ENCODE peak calls at places on chromosomes 7 and 10, in five cellular contexts. One of them, this sample, is unnamed.
A peak's percentile ranks its signal among the peaks of the same experiment; 100 is the strongest.

GRCh38 chr7:158121441-158122045 is 466.1 kb downstream of the PTPRN2 start:
- DNase-seq in GM23338: no peak
- DNase-seq in H1: no peak
- DNase-seq in mesothelial cell of epicardium: no peak
- DNase-seq in GM20000: no peak
- DNase-seq in this sample: no peak

GRCh38 chr7:32154797-32155196 is 84.6 kb upstream of the PDE1C start:
- DNase-seq in GM20000: no peak
- DNase-seq in mesothelial cell of epicardium: no peak
- DNase-seq in H1: no peak
- DNase-seq in GM23338: no peak
- DNase-seq in this sample: no peak

GRCh38 chr7:37320140-37320839 is 128.4 kb downstream of the ELMO1 start:
- DNase-seq in GM20000: no peak
- DNase-seq in GM23338: no peak
- DNase-seq in mesothelial cell of epicardium: no peak
- DNase-seq in H1: no peak
- DNase-seq in this sample: no peak

GRCh38 chr10:76991571-76991970 is 646.0 kb downstream of the KCNMA1 start:
- DNase-seq in GM23338: no peak
- DNase-seq in H1: no peak
- DNase-seq in GM20000: no peak
- DNase-seq in mesothelial cell of epicardium: no peak
- DNase-seq in this sample: no peak

GRCh38 chr10:24642921-24643678 is 80.6 kb downstream of the ARHGAP21 start:
- DNase-seq in GM23338: peak; percentile 63
- DNase-seq in mesothelial cell of epicardium: no peak
- DNase-seq in H1: no peak
- DNase-seq in GM20000: peak; percentile 39
- DNase-seq in this sample: no peak

GRCh38 chr7:46534593-46535271 is 613.7 kb upstream of the IGFBP3 start:
- DNase-seq in GM20000: no peak
- DNase-seq in H1: peak; percentile 60
- DNase-seq in GM23338: peak; percentile 41
- DNase-seq in mesothelial cell of epicardium: no peak
- DNase-seq in this sample: no peak

GRCh38 chr7:125130173-125130572 is 200.5 kb upstream of the POT1 start:
- DNase-seq in GM20000: no peak
- DNase-seq in H1: no peak
- DNase-seq in mesothelial cell of epicardium: no peak
- DNase-seq in GM23338: no peak
- DNase-seq in this sample: no peak

GRCh38 chr10:43857206-43857952 is 208.7 kb upstream of the ZNF32 start:
- DNase-seq in H1: peak; percentile 19
- DNase-seq in GM20000: no peak
- DNase-seq in mesothelial cell of epicardium: no peak
- DNase-seq in GM23338: no peak
- DNase-seq in this sample: no peak

GRCh38 chr10:102245101-102245931 is at the start of gene GBF1:
- DNase-seq in H1: peak; percentile 88
- DNase-seq in mesothelial cell of epicardium: peak; percentile 75
- DNase-seq in GM20000: peak; percentile 96
- DNase-seq in GM23338: peak; percentile 100
- DNase-seq in this sample: peak; percentile 82

GRCh38 chr7:2649139-2649838 is 17.5 kb downstream of the TTYH3 start:
- DNase-seq in mesothelial cell of epicardium: no peak
- DNase-seq in GM23338: no peak
- DNase-seq in H1: no peak
- DNase-seq in GM20000: no peak
- DNase-seq in this sample: no peak

GRCh38 chr7:155190608-155191536 is 106.8 kb upstream of the INSIG1 start:
- DNase-seq in GM20000: peak; percentile 77
- DNase-seq in mesothelial cell of epicardium: peak; percentile 57
- DNase-seq in GM23338: peak; percentile 79
- DNase-seq in H1: peak; percentile 95
- DNase-seq in this sample: peak; percentile 69

GRCh38 chr10:95430231-95430951 is 130.8 kb downstream of the SORBS1 start:
- DNase-seq in H1: peak; percentile 61
- DNase-seq in GM20000: peak; percentile 78
- DNase-seq in mesothelial cell of epicardium: no peak
- DNase-seq in GM23338: peak; percentile 82
- DNase-seq in this sample: no peak

GRCh38 chr10:86349474-86349873 is 17.1 kb downstream of the GRID1 start:
- DNase-seq in mesothelial cell of epicardium: no peak
- DNase-seq in H1: peak; percentile 63
- DNase-seq in GM23338: peak; percentile 89
- DNase-seq in GM20000: no peak
- DNase-seq in this sample: no peak

GRCh38 chr7:24732646-24733413 is 24.4 kb downstream of the GSDME start:
- DNase-seq in H1: no peak
- DNase-seq in mesothelial cell of epicardium: no peak
- DNase-seq in GM20000: no peak
- DNase-seq in GM23338: no peak
- DNase-seq in this sample: no peak

GRCh38 chr10:91768123-91768522 is 30.1 kb upstream of the TNKS2 start:
- DNase-seq in mesothelial cell of epicardium: no peak
- DNase-seq in GM20000: no peak
- DNase-seq in GM23338: no peak
- DNase-seq in H1: no peak
- DNase-seq in this sample: no peak

GRCh38 chr10:93357680-93358079 is 124.5 kb downstream of the MYOF start:
- DNase-seq in GM23338: peak; percentile 85
- DNase-seq in mesothelial cell of epicardium: no peak
- DNase-seq in GM20000: peak; percentile 39
- DNase-seq in H1: no peak
- DNase-seq in this sample: no peak

GRCh38 chr10:11846542-11846941 is 23.4 kb downstream of the PROSER2 start:
- DNase-seq in GM20000: no peak
- DNase-seq in mesothelial cell of epicardium: no peak
- DNase-seq in H1: no peak
- DNase-seq in GM23338: no peak
- DNase-seq in this sample: no peak

GRCh38 chr7:76428868-76429805 is 4.4 kb downstream of the ZP3 start:
- DNase-seq in H1: no peak
- DNase-seq in mesothelial cell of epicardium: no peak
- DNase-seq in GM23338: no peak
- DNase-seq in GM20000: no peak
- DNase-seq in this sample: no peak

GRCh38 chr10:95675403-95676116 is 18.2 kb downstream of the TCTN3 start:
- DNase-seq in GM23338: peak; percentile 6
- DNase-seq in GM20000: no peak
- DNase-seq in H1: no peak
- DNase-seq in mesothelial cell of epicardium: no peak
- DNase-seq in this sample: no peak

GRCh38 chr7:66050337-66050957 is 25.2 kb upstream of the ASL start:
- DNase-seq in mesothelial cell of epicardium: no peak
- DNase-seq in GM23338: no peak
- DNase-seq in H1: no peak
- DNase-seq in GM20000: no peak
- DNase-seq in this sample: no peak

GRCh38 chr10:47241256-47241655 is 58.7 kb upstream of the GDF10 start:
- DNase-seq in H1: peak; percentile 39
- DNase-seq in GM23338: peak; percentile 38
- DNase-seq in GM20000: no peak
- DNase-seq in mesothelial cell of epicardium: no peak
- DNase-seq in this sample: no peak

GRCh38 chr7:151343516-151343915 is 1.9 kb downstream of the NUB1 start:
- DNase-seq in GM23338: no peak
- DNase-seq in mesothelial cell of epicardium: no peak
- DNase-seq in H1: peak; percentile 28
- DNase-seq in GM20000: no peak
- DNase-seq in this sample: no peak

GRCh38 chr10:6097063-6097462 is 8.2 kb downstream of the RBM17 start:
- DNase-seq in GM20000: no peak
- DNase-seq in H1: no peak
- DNase-seq in mesothelial cell of epicardium: no peak
- DNase-seq in GM23338: peak; percentile 67
- DNase-seq in this sample: no peak
- TF ChIP-seq CTCF in GM20000: no peak
- TF ChIP-seq CTCF in H1: no peak
- TF ChIP-seq CTCF in mesothelial cell of epicardium: no peak
- TF ChIP-seq CTCF in GM23338: no peak
- TF ChIP-seq CTCF in this sample: no peak

GRCh38 chr10:69965919-69966662 is 86.6 kb upstream of the MACROH2A2 start:
- DNase-seq in mesothelial cell of epicardium: no peak
- DNase-seq in GM23338: no peak
- DNase-seq in GM20000: no peak
- DNase-seq in H1: peak; percentile 38
- DNase-seq in this sample: no peak
- TF ChIP-seq CTCF in mesothelial cell of epicardium: no peak
- TF ChIP-seq CTCF in GM23338: no peak
- TF ChIP-seq CTCF in GM20000: no peak
- TF ChIP-seq CTCF in H1: no peak
- TF ChIP-seq CTCF in this sample: no peak

DNA sequence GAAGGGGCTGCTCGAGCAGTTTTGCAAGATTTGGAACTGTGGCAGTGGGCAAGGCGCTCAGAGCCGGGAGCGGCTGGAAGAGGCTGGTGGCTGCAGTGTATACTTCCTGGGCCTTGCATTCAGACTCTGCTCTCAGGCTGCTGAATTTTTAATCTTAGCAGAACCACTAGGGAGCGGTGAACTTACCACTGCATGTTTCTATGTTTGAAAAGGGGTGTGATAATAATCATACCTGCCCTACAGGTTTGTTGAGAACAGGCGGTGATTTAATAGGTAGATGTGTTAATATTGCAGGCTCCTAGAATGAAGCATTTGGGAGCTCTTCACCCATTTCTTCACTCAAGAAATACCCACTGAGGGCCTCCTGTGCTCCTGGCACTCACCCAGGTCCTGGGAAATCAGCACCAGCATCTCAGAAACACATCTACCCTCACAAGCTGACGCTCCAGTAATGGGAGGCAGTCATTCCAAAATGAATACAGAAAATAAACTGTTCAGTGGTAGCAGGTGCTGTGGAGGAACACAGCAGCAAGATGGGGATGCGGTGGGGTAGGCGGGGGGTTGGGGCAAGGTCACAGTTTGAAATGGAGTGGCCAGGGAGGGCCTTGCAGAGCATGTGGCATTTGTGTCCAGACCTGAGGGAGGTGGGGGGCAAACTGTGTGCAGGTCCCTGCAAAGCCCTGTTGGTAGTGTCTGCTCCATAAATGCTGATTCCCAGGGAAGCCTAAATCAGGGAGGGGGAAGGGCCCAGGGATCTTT is 41.0 kb downstream of the VWA2 start:
- DNase-seq in GM23338: no peak
- DNase-seq in GM20000: no peak
- DNase-seq in mesothelial cell of epicardium: no peak
- DNase-seq in H1: no peak
- DNase-seq in this sample: no peak
- TF ChIP-seq CTCF in GM23338: no peak
- TF ChIP-seq CTCF in GM20000: no peak
- TF ChIP-seq CTCF in mesothelial cell of epicardium: no peak
- TF ChIP-seq CTCF in H1: no peak
- TF ChIP-seq CTCF in this sample: no peak

DNA sequence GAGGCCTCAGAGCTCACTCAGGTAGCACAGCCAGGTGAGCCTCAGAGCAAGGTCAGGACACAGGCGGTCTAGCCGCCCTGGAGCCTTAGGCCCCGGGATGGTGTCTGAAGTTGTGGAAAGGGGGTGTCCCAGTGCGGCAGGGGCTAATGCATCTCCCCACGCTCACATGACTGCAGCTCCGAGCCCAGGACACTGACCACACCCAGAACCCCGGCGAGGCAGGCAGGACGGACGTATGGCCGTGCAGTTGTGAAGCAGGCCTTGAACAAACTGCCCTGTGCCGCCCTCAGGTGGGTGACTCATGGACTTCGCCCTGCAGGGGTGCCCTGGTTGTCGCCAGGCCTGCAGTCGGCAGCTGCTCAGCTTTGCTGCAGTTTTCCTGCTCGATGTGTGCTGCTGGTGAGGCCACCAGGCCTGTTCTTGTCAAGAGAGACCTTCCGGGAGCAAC is 5.0 kb upstream of the PRKAR1B start:
- DNase-seq in mesothelial cell of epicardium: no peak
- DNase-seq in GM23338: peak; percentile 71
- DNase-seq in GM20000: no peak
- DNase-seq in H1: no peak
- DNase-seq in this sample: no peak
- TF ChIP-seq CTCF in mesothelial cell of epicardium: no peak
- TF ChIP-seq CTCF in GM23338: peak; percentile 74
- TF ChIP-seq CTCF in GM20000: no peak
- TF ChIP-seq CTCF in H1: peak; percentile 38
- TF ChIP-seq CTCF in this sample: no peak

This sample was measured in omental fat pad.